ENCODE peak calls at places on chromosome 9, in eight cellular contexts. J is tibial nerve; Q is effector memory CD4-positive, alpha-beta T cell; W is left ventricle myocardium inferior; G is GM23248; R is CD8-positive, alpha-beta T cell; S is HCT116; K is aorta. U is an unnamed sample.

GRCh38 chr9:131976157-131976740 is 103.4 kb downstream of the MED27 start:
- DNase-seq in J (no peak), Q (no peak), W (no peak), G (no peak), R (no peak), S (no peak), K (no peak), U (no peak)

GRCh38 chr9:21681641-21682040 is 120.8 kb upstream of the MTAP start:
- DNase-seq in J (no peak), Q (no peak), W (no peak), G (peak; percentile 87), R (no peak), S (no peak), K (no peak), U (peak; percentile 78)

GRCh38 chr9:105842023-105842644 is 147.8 kb downstream of the TMEM38B start:
- DNase-seq in J (no peak), Q (no peak), W (no peak), G (peak; percentile 54), R (peak; percentile 7), S (peak; percentile 18), K (no peak), U (peak; percentile 55)

GRCh38 chr9:13841801-13842462 is 472.0 kb downstream of the NFIB start:
- DNase-seq in J (no peak), Q (no peak), W (no peak), G (no peak), R (no peak), S (no peak), K (no peak), U (no peak)

GRCh38 chr9:116639251-116639741 is 47.8 kb upstream of the TRIM32 start:
- DNase-seq in J (no peak), Q (no peak), W (no peak), G (peak; percentile 78), R (no peak), S (no peak), K (no peak), U (peak; percentile 49)

GRCh38 chr9:83266618-83267543 is 203.9 kb upstream of the RASEF start:
- DNase-seq in J (no peak), Q (no peak), W (peak; percentile 56), G (peak; percentile 57), R (no peak), S (no peak), K (no peak), U (no peak)

GRCh38 chr9:133144142-133144886 is 19.4 kb downstream of the GBGT1 start:
- DNase-seq in J (peak; percentile 58), Q (peak; percentile 91), W (peak; percentile 56), G (peak; percentile 86), R (peak; percentile 92), S (no peak), K (peak; percentile 86), U (peak; percentile 83)

GRCh38 chr9:126294331-126295081 is 32.1 kb upstream of the MVB12B start:
- DNase-seq in J (no peak), Q (no peak), W (no peak), G (no peak), R (no peak), S (no peak), K (no peak), U (no peak)

GRCh38 chr9:22208846-22209585 is 199.9 kb upstream of the CDKN2B start:
- DNase-seq in J (no peak), Q (no peak), W (no peak), G (peak; percentile 86), R (no peak), S (no peak), K (no peak), U (peak; percentile 41)

GRCh38 chr9:34338664-34339063 is 9.3 kb downstream of the NUDT2 start:
- DNase-seq in J (no peak), Q (no peak), W (no peak), G (no peak), R (no peak), S (no peak), K (no peak), U (no peak)
- H3K36me3 ChIP-seq in J (no peaks in the 10 kb centered on the region), Q (peaks cover 40% of the 10 kb centered on the region), W (peaks cover 52% of the 10 kb centered on the region), G (peaks cover 10% of the 10 kb centered on the region), R (peaks cover 30% of the 10 kb centered on the region), S (peaks cover 9% of the 10 kb centered on the region), K (no peaks in the 10 kb centered on the region), U (peaks cover 16% of the 10 kb centered on the region)

GRCh38 chr9:129280236-129281231 is 102.5 kb upstream of the IER5L start:
- DNase-seq in J (no peak), Q (no peak), W (no peak), G (no peak), R (no peak), S (no peak), K (no peak), U (no peak)

GRCh38 chr9:129283705-129284606 is 105.9 kb upstream of the IER5L start:
- DNase-seq in J (no peak), Q (no peak), W (no peak), G (no peak), R (no peak), S (no peak), K (no peak), U (no peak)

GRCh38 chr9:129281506-129282145 is 103.6 kb upstream of the IER5L start:
- DNase-seq in J (no peak), Q (no peak), W (no peak), G (no peak), R (no peak), S (no peak), K (no peak), U (no peak)

GRCh38 chr9:129283290-129283691 is 105.2 kb upstream of the IER5L start:
- DNase-seq in J (no peak), Q (no peak), W (no peak), G (no peak), R (no peak), S (no peak), K (no peak), U (no peak)

DNA sequence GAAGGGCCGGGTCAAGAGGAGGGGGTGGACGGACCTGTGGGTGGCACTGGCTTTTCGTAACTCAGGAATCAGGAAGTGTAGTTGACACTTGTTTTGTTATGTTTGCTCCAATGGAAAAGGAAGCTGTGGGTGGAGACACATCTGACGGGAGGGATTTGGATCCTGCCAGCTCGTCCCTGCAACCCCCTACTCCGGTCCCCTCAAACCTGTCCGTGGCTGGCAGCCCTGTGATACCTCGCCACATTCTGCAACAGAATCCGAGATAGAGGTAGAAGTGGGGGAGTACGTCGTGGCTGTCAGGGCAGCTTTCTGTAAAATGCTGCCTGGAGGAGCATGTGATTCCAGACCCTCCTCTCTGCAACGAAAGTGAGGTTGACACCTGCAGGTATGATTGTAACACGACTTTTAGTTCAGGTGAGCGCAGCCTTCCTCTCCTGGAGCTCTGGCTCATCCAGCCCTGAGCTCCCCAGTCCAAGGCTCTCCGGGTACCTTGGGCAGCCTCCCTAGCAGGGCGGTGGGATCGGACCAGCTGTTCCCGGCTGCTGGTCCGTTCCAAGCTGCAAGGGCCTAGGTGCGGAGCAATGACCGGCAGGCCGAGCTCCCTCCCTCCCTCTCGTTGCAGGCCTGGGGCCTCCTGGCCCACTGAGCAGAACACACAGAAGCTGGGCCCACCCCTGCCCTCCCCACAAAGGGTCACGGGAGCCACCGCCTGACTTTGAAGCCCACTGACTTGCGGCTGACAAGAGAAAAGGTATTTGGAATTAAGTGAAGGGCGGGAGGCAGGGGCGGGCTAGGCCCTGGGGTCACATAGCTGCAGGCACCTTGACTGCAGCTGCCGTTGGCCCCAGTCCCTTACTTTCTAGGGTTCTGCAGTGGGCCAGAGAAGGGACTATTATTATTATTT is 104.5 kb upstream of the IER5L start:
- DNase-seq in J (no peak), Q (no peak), W (no peak), G (no peak), R (no peak), S (no peak), K (no peak), U (no peak)
- H3K4me3 ChIP-seq in J (peak overlapping the region; percentile 30), Q (no peak overlapping the region), W (peak overlapping the region; percentile 61), G (no peak overlapping the region), R (no peak overlapping the region), S (no peak overlapping the region), K (no peak overlapping the region), U (no peak overlapping the region)

DNA sequence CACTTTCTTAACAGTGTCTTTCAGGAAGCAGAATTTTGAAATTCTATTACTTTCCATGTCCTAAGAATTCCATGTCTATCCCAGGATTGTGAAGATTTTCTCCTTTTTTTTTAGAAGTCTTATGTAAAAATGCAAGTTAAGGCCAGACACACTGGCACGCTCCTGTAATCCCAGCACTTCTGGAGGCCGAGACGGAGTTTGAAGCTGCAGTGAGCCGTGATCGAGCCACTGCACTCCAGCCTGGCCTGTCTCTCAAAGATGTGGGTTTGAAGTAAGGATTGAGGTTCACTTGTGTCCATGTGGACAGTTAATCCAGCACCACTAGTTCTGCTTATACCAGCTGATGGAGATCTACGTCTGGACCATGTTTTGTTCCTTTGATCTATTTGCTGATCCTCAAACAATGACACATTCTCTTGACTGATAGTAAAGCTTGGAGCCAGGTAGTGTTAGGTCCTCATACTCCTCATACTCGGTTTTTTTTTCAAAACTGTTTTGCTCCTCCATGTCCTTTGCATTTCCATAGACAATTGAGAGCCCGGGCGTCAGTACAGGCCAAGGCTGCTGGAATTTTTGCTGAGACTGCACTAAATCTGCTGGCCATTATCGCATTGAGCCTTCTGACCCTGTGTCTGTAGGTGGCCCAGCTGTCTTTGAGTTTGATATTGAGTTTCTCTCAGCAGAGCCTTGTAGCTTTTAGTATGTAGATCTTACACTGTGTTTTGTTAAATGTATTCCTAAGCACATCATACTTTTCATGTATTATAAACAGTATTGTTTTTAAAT is 53.4 kb upstream of the CACNA1B start:
- DNase-seq in J (no peak), Q (no peak), W (no peak), G (no peak), R (no peak), S (no peak), K (no peak), U (no peak)
- H3K36me3 ChIP-seq in J (no peaks in the 10 kb centered on the region), Q (peaks cover 43% of the 10 kb centered on the region), W (peaks cover 73% of the 10 kb centered on the region), G (peaks cover 7% of the 10 kb centered on the region), R (peaks cover 33% of the 10 kb centered on the region), S (peaks cover 18% of the 10 kb centered on the region), K (no peaks in the 10 kb centered on the region), U (peaks cover 57% of the 10 kb centered on the region)

GRCh38 chr9:137671196-137671538 is 52.4 kb downstream of the EHMT1 start:
- DNase-seq in J (no peak), Q (no peak), W (no peak), G (no peak), R (no peak), S (no peak), K (no peak), U (no peak)

GRCh38 chr9:137671721-137672120 is 52.9 kb downstream of the EHMT1 start:
- DNase-seq in J (no peak), Q (no peak), W (no peak), G (no peak), R (no peak), S (no peak), K (no peak), U (no peak)

GRCh38 chr9:137674307-137675305 is 55.8 kb downstream of the EHMT1 start:
- DNase-seq in J (no peak), Q (no peak), W (no peak), G (no peak), R (no peak), S (no peak), K (no peak), U (no peak)

GRCh38 chr9:137672907-137673791 is 54.3 kb downstream of the EHMT1 start:
- DNase-seq in J (peak; percentile 72), Q (no peak), W (peak; percentile 54), G (peak; percentile 86), R (peak; percentile 46), S (peak; percentile 36), K (no peak), U (peak; percentile 89)

DNA sequence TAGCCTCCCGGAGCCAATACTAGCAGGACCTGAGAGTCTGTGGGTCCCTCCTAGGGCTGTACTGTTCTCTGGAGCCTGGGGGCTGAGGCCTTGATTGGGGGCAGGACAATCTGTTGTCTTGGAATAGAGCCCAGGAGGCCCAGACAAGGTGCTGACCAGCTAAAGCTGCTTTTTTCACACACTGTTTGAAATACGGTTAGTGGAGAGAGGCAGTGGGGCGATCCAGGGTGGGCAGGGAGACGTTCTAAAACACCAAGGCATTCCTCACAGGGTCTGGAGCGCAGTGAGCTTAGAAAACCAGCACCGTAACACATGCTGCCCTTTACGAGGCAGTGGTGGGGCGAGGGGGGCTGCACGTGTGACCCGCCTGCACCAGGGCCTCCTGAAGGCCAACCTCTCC is 55.1 kb downstream of the EHMT1 start:
- DNase-seq in J (no peak), Q (no peak), W (no peak), G (no peak), R (no peak), S (no peak), K (no peak), U (peak; percentile 58)
- H3K4me3 ChIP-seq in J (no peak overlapping the region), Q (no peak overlapping the region), W (peak overlapping the region; percentile 17), G (no peak overlapping the region), R (no peak overlapping the region), S (no peak overlapping the region), K (no peak overlapping the region), U (no peak overlapping the region)